ENCODE peak calls at places on chromosomes 1 and 21, in six cellular contexts. A is stimulated activated CD4-positive, alpha-beta T cell treated with anti-CD3 and anti-CD28 coated beads, TNF-alpha, amount 100 ng/mL, for 24 hours; K is stimulated activated naive B cell treated with anti-CD40 and anti-IgM and Interleukin-4, amounts not matched to agents 10 μg/mL and 1 μg/mL and 100 μg/mL, for 72 hours; S is HTR-8/SVneo; E is AG09309; V is NCI-H1105. B is an unnamed sample.

GRCh38 chr1:176720835-176721234 is 257.9 kb downstream of the PAPPA2 start:
- DNase-seq in A (no peak), K (no peak), S (no peak), E (no peak), V (no peak), B (no peak)

GRCh38 chr21:45155910-45156309 is 81.5 kb downstream of the ADARB1 start:
- DNase-seq in A (no peak), K (no peak), S (no peak), E (no peak), V (no peak), B (no peak)

GRCh38 chr1:15833069-15833679 is 14.3 kb upstream of the SPEN start:
- DNase-seq in A (no peak), K (no peak), S (no peak), E (no peak), V (peak; percentile 83), B (no peak)

GRCh38 chr1:223887724-223888428 is 42.1 kb upstream of the TP53BP2 start:
- DNase-seq in A (no peak), K (no peak), S (peak; percentile 92), E (peak; percentile 90), V (no peak), B (peak; percentile 92)

GRCh38 chr1:34128186-34128889 is 36.7 kb downstream of the CSMD2 start:
- DNase-seq in A (no peak), K (no peak), S (no peak), E (no peak), V (no peak), B (no peak)

GRCh38 chr1:198563578-198563977 is 23.1 kb upstream of the ATP6V1G3 start:
- DNase-seq in A (no peak), K (no peak), S (peak; percentile 6), E (no peak), V (no peak), B (peak; percentile 30)

GRCh38 chr1:167130782-167131520 is 37.1 kb downstream of the STYXL2 start:
- DNase-seq in A (no peak), K (no peak), S (no peak), E (no peak), V (no peak), B (no peak)

GRCh38 chr1:40783001-40783905 is at the start of gene KCNQ4:
- DNase-seq in A (no peak), K (no peak), S (no peak), E (no peak), V (peak; percentile 41), B (no peak)

GRCh38 chr1:230068952-230069684 is 2.1 kb downstream of the GALNT2 start:
- DNase-seq in A (no peak), K (no peak), S (no peak), E (no peak), V (no peak), B (no peak)

GRCh38 chr1:214830956-214831355 is 228.0 kb downstream of the CENPF start:
- DNase-seq in A (no peak), K (no peak), S (no peak), E (no peak), V (no peak), B (no peak)

GRCh38 chr1:154743536-154744036 is 126.5 kb downstream of the KCNN3 start:
- DNase-seq in A (no peak), K (no peak), S (no peak), E (no peak), V (no peak), B (no peak)

GRCh38 chr1:169118227-169118626 is 11.7 kb downstream of the ATP1B1 start:
- DNase-seq in A (no peak), K (no peak), S (no peak), E (no peak), V (no peak), B (no peak)

GRCh38 chr1:198253668-198254067 is 96.9 kb downstream of the NEK7 start:
- DNase-seq in A (no peak), K (peak; percentile 21), S (peak; percentile 25), E (no peak), V (no peak), B (peak; percentile 33)

GRCh38 chr1:230226004-230226800 is 159.2 kb downstream of the GALNT2 start:
- DNase-seq in A (no peak), K (no peak), S (no peak), E (no peak), V (no peak), B (no peak)

GRCh38 chr1:182702826-182703524 is 18.6 kb upstream of the RGS8 start:
- DNase-seq in A (no peak), K (no peak), S (no peak), E (no peak), V (peak; percentile 68), B (no peak)

GRCh38 chr1:44501022-44501910 is 96.2 kb downstream of the RNF220 start:
- DNase-seq in A (no peak), K (no peak), S (no peak), E (no peak), V (no peak), B (no peak)

GRCh38 chr1:116482490-116482889 is 88.3 kb downstream of the CD58 start:
- DNase-seq in A (no peak), K (no peak), S (no peak), E (no peak), V (no peak), B (no peak)

GRCh38 chr1:36083635-36084501 is at the start of gene TEKT2:
- DNase-seq in A (no peak), K (no peak), S (no peak), E (no peak), V (peak; percentile 93), B (no peak)

GRCh38 chr21:24995206-24995605 is 612.1 kb downstream of the MRPL39 start:
- DNase-seq in A (no peak), K (no peak), S (no peak), E (no peak), V (no peak), B (no peak)

GRCh38 chr1:85584264-85584781 is 3.8 kb downstream of the CCN1 start:
- DNase-seq in A (no peak), K (no peak), S (no peak), E (peak; percentile 97), V (no peak), B (peak; percentile 94)

GRCh38 chr1:228171221-228171891 is 5.8 kb downstream of the IBA57 start:
- DNase-seq in A (no peak), K (no peak), S (no peak), E (no peak), V (no peak), B (no peak)

GRCh38 chr1:67347688-67348472 is 40.2 kb downstream of the IL12RB2 start:
- DNase-seq in A (no peak), K (no peak), S (peak; percentile 53), E (no peak), V (peak; percentile 70), B (peak; percentile 22)

GRCh38 chr1:170863600-170863999 is 71.7 kb upstream of the MROH9 start:
- DNase-seq in A (no peak), K (no peak), S (no peak), E (no peak), V (no peak), B (no peak)

GRCh38 chr1:212368073-212368484 is 46.6 kb downstream of the PACC1 start:
- DNase-seq in A (peak; percentile 27), K (peak; percentile 35), S (peak; percentile 83), E (peak; percentile 43), V (peak; percentile 16), B (no peak)

GRCh38 chr1:84847253-84848247 is 45.5 kb downstream of the LPAR3 start:
- DNase-seq in A (no peak), K (no peak), S (peak; percentile 71), E (peak; percentile 94), V (peak; percentile 91), B (peak; percentile 84)

GRCh38 chr1:59249738-59250137 is 47.2 kb upstream of the FGGY start:
- DNase-seq in A (no peak), K (no peak), S (no peak), E (no peak), V (no peak), B (no peak)

GRCh38 chr1:225537554-225538251 is 109.9 kb upstream of the LBR start:
- DNase-seq in A (no peak), K (no peak), S (no peak), E (no peak), V (no peak), B (no peak)

GRCh38 chr1:92136316-92136715 is 56.2 kb downstream of the BTBD8 start:
- DNase-seq in A (no peak), K (no peak), S (no peak), E (no peak), V (no peak), B (no peak)

GRCh38 chr1:237316352-237316751 is 274.4 kb downstream of the RYR2 start:
- DNase-seq in A (no peak), K (no peak), S (no peak), E (no peak), V (no peak), B (no peak)

GRCh38 chr1:101238041-101238515 is 1.3 kb downstream of the S1PR1 start:
- DNase-seq in A (peak; percentile 45), K (no peak), S (no peak), E (no peak), V (no peak), B (no peak)

GRCh38 chr1:172360960-172361359 is 59.5 kb upstream of the C1orf105 start:
- DNase-seq in A (no peak), K (no peak), S (no peak), E (no peak), V (no peak), B (no peak)

B was measured in GM04503.